ENCODE peak calls at places on chromosomes 12 and 14, in ten cellular contexts. R is pancreas; E is small intestine; S is psoas muscle; J is aorta; M is colonic mucosa; C is right cardiac atrium; X is left lung; B is CD8-positive, alpha-beta memory T cell; A is right atrium auricular region. K is an unnamed sample.

GRCh38 chr12:124523071-124523470 is 44.3 kb downstream of the NCOR2 start:
- DNase-seq in C (no peak), S (peak; percentile 70), R (no peak), X (no peak), A (no peak), J (no peak), E (no peak), M (no peak), B (no peak), K (no peak)

GRCh38 chr14:74495356-74495755 is 1.8 kb downstream of the ISCA2 start:
- DNase-seq in E (peak; percentile 8), J (no peak), S (no peak), A (no peak), M (no peak), R (no peak), X (no peak), C (no peak), B (no peak), K (no peak)

GRCh38 chr12:10503460-10503859 is 2.2 kb upstream of the EIF2S3B start:
- DNase-seq in X (no peak), S (no peak), J (no peak), B (no peak), C (no peak), R (no peak), M (no peak), E (no peak), A (no peak), K (no peak)

GRCh38 chr14:88849717-88850116 is 25.3 kb downstream of the TTC8 start:
- DNase-seq in E (no peak), S (no peak), A (no peak), J (no peak), C (no peak), M (no peak), X (no peak), B (no peak), R (no peak), K (no peak)

GRCh38 chr12:46553266-46553665 is 180.7 kb upstream of the SLC38A2 start:
- DNase-seq in J (no peak), A (no peak), B (no peak), X (no peak), R (no peak), C (no peak), S (no peak), M (no peak), E (no peak), K (no peak)

GRCh38 chr12:124195226-124195938 is 99.5 kb upstream of the RFLNA start:
- DNase-seq in S (no peak), R (no peak), X (no peak), M (no peak), A (no peak), C (no peak), E (no peak), B (no peak), J (no peak), K (no peak)

GRCh38 chr12:990308-990648 is 745 bp upstream of the ERC1 start:
- DNase-seq in C (peak; percentile 76), R (peak; percentile 74), S (peak; percentile 84), A (peak; percentile 70), E (peak; percentile 42), J (peak; percentile 91), M (peak; percentile 62), X (peak; percentile 68), B (peak; percentile 27), K (peak; percentile 90)

GRCh38 chr12:79083181-79083580 is 218.6 kb downstream of the SYT1 start:
- DNase-seq in R (no peak), M (no peak), S (no peak), X (no peak), C (no peak), E (no peak), B (no peak), A (no peak), J (no peak), K (no peak)

GRCh38 chr12:48266826-48267225 is 63.7 kb upstream of the OR10AD1 start:
- DNase-seq in B (no peak), M (no peak), J (no peak), C (no peak), A (no peak), S (no peak), X (no peak), E (no peak), R (no peak), K (no peak)

GRCh38 chr14:58808828-58809227 is 171.1 kb downstream of the DACT1 start:
- DNase-seq in M (peak; percentile 31), A (no peak), J (no peak), X (no peak), C (no peak), R (no peak), S (no peak), E (peak; percentile 42), B (no peak), K (no peak)

GRCh38 chr12:115916910-115917668 is 360.4 kb downstream of the MED13L start:
- DNase-seq in A (no peak), C (peak; percentile 41), B (peak; percentile 57), E (peak; percentile 58), R (peak; percentile 83), X (peak; percentile 54), M (peak; percentile 78), J (peak; percentile 89), S (peak; percentile 75), K (peak; percentile 91)

GRCh38 chr12:728781-729180 is 23.6 kb upstream of the WNK1 start:
- DNase-seq in X (no peak), M (no peak), E (peak; percentile 38), J (no peak), R (no peak), C (no peak), A (no peak), S (no peak), B (no peak), K (no peak)

GRCh38 chr14:71466251-71466650 is 466.0 kb upstream of the RGS6 start:
- DNase-seq in R (no peak), B (no peak), E (no peak), J (no peak), M (no peak), C (no peak), X (no peak), A (no peak), S (no peak), K (no peak)

DNA sequence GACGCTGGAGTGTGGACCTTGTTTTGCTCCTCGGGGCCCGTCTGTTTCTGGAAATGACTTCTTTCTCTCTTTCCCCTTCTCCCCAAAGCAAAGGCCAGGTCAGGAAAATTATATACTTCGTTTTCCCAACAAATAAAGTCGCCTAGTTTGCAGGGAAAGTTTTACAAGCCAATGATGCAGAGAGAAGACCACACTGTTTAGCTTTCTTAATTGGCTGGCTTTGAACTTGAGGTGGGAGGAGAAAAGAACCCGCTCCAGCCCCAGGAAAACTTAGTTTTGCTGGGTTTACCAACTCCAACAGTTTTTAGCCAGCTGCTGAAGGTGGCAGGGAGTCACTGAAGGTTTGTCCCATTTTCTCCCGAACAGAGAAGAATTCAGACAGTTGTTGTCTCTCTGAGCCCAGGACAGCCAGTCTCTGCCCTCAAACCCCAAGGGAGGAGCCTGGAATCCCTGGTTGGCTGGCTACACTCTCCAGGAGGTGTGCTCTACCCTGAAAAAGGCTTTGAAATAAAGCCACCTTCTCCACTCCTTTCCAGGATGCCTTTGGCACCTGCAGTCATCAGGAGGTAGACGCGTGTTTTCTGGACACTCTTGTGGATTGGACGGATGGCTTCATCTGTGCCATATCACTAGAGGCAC is 24.8 kb downstream of the BCL11B start:
- DNase-seq in R (no peak), X (no peak), C (no peak), M (no peak), A (no peak), S (no peak), B (no peak), E (no peak), J (no peak), K (no peak)
- H3K4me1 ChIP-seq in R (no peaks in the 10 kb centered on the region), X (no peaks in the 10 kb centered on the region), C (no peaks in the 10 kb centered on the region), M (no peaks in the 10 kb centered on the region), A (no peaks in the 10 kb centered on the region), S (no peaks in the 10 kb centered on the region), B (peaks cover 89% of the 10 kb centered on the region), E (no peaks in the 10 kb centered on the region), J (no peaks in the 10 kb centered on the region), K (peaks cover 44% of the 10 kb centered on the region)

GRCh38 chr12:92036771-92037453 is 108.7 kb downstream of the BTG1 start:
- DNase-seq in M (no peak), E (no peak), A (no peak), S (no peak), C (no peak), R (no peak), X (no peak), J (no peak), B (no peak), K (no peak)
- H3K27ac ChIP-seq in M (no peak overlapping the region), E (no peak overlapping the region), A (no peak overlapping the region), S (no peak overlapping the region), C (no peak overlapping the region), R (no peak overlapping the region), X (no peak overlapping the region), J (no peak overlapping the region), B (no peak overlapping the region), K (no peak overlapping the region)

GRCh38 chr12:70646850-70647249 is 9.6 kb upstream of the PTPRB start:
- DNase-seq in X (no peak), C (no peak), S (no peak), B (no peak), A (no peak), J (no peak), E (no peak), R (no peak), M (no peak), K (no peak)

GRCh38 chr12:70644836-70645235 is 7.6 kb upstream of the PTPRB start:
- DNase-seq in X (no peak), S (no peak), E (no peak), R (no peak), J (no peak), M (no peak), B (no peak), C (no peak), A (no peak), K (no peak)

GRCh38 chr12:70645494-70646317 is 8.5 kb upstream of the PTPRB start:
- DNase-seq in A (peak; percentile 83), S (peak; percentile 56), M (peak; percentile 50), R (no peak), B (no peak), E (peak; percentile 75), C (peak; percentile 77), J (peak; percentile 75), X (peak; percentile 52), K (peak; percentile 82)

GRCh38 chr12:70648831-70649230 is 11.6 kb upstream of the PTPRB start:
- DNase-seq in A (no peak), M (no peak), J (no peak), X (no peak), B (no peak), E (no peak), R (no peak), S (no peak), C (no peak), K (no peak)

DNA sequence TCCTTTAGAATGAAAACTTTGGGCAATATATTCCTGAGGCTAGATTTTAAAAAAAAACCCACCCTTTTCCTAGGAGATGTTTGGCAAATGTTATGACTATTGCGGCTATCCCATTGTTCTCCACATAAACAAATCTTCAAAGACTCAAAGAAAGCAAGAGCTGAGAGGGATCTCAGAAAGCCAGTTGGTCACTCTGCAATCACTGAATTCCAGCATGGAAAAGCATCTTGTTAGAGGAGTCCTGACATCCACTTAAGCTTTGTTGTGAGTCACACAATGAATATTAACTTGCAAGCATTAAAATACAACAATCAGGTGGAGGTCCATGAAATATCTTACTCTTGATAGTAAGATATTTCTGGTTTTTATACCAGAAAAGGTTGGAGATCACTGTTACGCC is 11.0 kb upstream of the PTPRB start:
- DNase-seq in S (no peak), X (no peak), E (no peak), A (no peak), M (no peak), R (no peak), J (no peak), C (no peak), B (no peak), K (no peak)
- H3K4me1 ChIP-seq in S (no peaks in the 10 kb centered on the region), X (peaks cover 5% of the 10 kb centered on the region), E (peaks cover 6% of the 10 kb centered on the region), A (no peaks in the 10 kb centered on the region), M (peaks cover 3% of the 10 kb centered on the region), R (peaks cover 4% of the 10 kb centered on the region), J (peaks cover 2% of the 10 kb centered on the region), C (peaks cover 5% of the 10 kb centered on the region), B (no peaks in the 10 kb centered on the region), K (peaks cover 9% of the 10 kb centered on the region)

GRCh38 chr12:57079821-57080220 is 1.2 kb upstream of the NEMP1 start:
- DNase-seq in M (no peak), R (no peak), X (no peak), S (no peak), A (no peak), J (no peak), B (no peak), E (no peak), C (no peak), K (no peak)
- H3K27ac ChIP-seq in M (peak overlapping the region; percentile 87), R (peak overlapping the region; percentile 90), X (peak overlapping the region; percentile 87), S (peak overlapping the region; percentile 84), A (peak overlapping the region; percentile 85), J (peak overlapping the region; percentile 55), B (peak overlapping the region; percentile 72), E (peak overlapping the region; percentile 84), C (no peak overlapping the region), K (peak overlapping the region; percentile 91)

K was measured in spleen.